ENCODE peak calls at places on chromosome X, in four cellular contexts. F, J, Q and L are unnamed samples.

GRCh38 chrX:78106651-78106986 is 2.6 kb downstream of the PGK1 start:
- DNase-seq in J (no peak), Q (no peak), F (peak), L (no peak)

GRCh38 chrX:97876697-97877407 is 993.1 kb downstream of the RPA4 start:
- DNase-seq in F (no peak), Q (no peak), J (no peak), L (no peak)

GRCh38 chrX:128464091-128464490 is 411.9 kb upstream of the ACTRT1 start:
- DNase-seq in F (no peak), Q (no peak), J (no peak), L (no peak)

GRCh38 chrX:101602077-101602476 is 15.7 kb downstream of the ARMCX6 start:
- DNase-seq in Q (no peak), F (no peak), J (no peak), L (no peak)

GRCh38 chrX:31832263-31832662 is 760.4 kb upstream of the FTHL17 start:
- DNase-seq in F (no peak), Q (no peak), J (no peak), L (no peak)

GRCh38 chrX:130144509-130144908 is 21.1 kb downstream of the AIFM1 start:
- DNase-seq in J (no peak), F (no peak), Q (no peak), L (no peak)

GRCh38 chrX:17859609-17860178 is 1.4 kb downstream of the RAI2 start:
- DNase-seq in J (no peak), Q (no peak), F (no peak), L (no peak)

GRCh38 chrX:39772057-39772832 is 325.5 kb downstream of the BCOR start:
- DNase-seq in J (peak), F (peak), Q (no peak), L (no peak)

GRCh38 chrX:1727531-1728027 is 112.7 kb downstream of the ASMT start:
- DNase-seq in F (no peak), J (no peak), Q (no peak), L (no peak)

GRCh38 chrX:84339507-84340364 is 151.7 kb upstream of the RPS6KA6 start:
- DNase-seq in F (peak), Q (no peak), J (peak), L (no peak)

GRCh38 chrX:17435476-17435875 is 60.5 kb downstream of the NHS start:
- DNase-seq in F (no peak), Q (no peak), J (no peak), L (no peak)

GRCh38 chrX:24080670-24081069 is 25.9 kb downstream of the EIF2S3 start:
- DNase-seq in F (no peak), J (no peak), Q (peak), L (no peak)

GRCh38 chrX:102858826-102859627 is 78.0 kb upstream of the RAB40AL start:
- DNase-seq in J (no peak), F (no peak), Q (no peak), L (no peak)

GRCh38 chrX:46327229-46328081 is 217.8 kb downstream of the ZNF674 start:
- DNase-seq in J (no peak), Q (no peak), F (no peak), L (no peak)
- TF ChIP-seq SPI1 in J (no peak), Q (no peak), F (no peak), L (no peak)

GRCh38 chrX:112704226-112704625 is 24.5 kb upstream of the LHFPL1 start:
- DNase-seq in F (no peak), Q (no peak), J (no peak), L (no peak)
- TF ChIP-seq SPI1 in F (no peak), Q (no peak), J (no peak), L (no peak)

GRCh38 chrX:150841466-150842197 is 56.8 kb downstream of the CD99L2 start:
- DNase-seq in Q (no peak), F (peak), J (no peak), L (no peak)
- TF ChIP-seq SPI1 in Q (no peak), F (peak), J (no peak), L (no peak)

GRCh38 chrX:140164383-140164782 is 199.1 kb upstream of the CXorf66 start:
- DNase-seq in J (no peak), Q (no peak), F (no peak), L (no peak)

GRCh38 chrX:140157611-140158010 is 192.3 kb upstream of the CXorf66 start:
- DNase-seq in F (no peak), J (no peak), Q (no peak), L (no peak)

GRCh38 chrX:140165849-140166248 is 200.5 kb upstream of the CXorf66 start:
- DNase-seq in F (no peak), Q (no peak), J (no peak), L (no peak)

DNA sequence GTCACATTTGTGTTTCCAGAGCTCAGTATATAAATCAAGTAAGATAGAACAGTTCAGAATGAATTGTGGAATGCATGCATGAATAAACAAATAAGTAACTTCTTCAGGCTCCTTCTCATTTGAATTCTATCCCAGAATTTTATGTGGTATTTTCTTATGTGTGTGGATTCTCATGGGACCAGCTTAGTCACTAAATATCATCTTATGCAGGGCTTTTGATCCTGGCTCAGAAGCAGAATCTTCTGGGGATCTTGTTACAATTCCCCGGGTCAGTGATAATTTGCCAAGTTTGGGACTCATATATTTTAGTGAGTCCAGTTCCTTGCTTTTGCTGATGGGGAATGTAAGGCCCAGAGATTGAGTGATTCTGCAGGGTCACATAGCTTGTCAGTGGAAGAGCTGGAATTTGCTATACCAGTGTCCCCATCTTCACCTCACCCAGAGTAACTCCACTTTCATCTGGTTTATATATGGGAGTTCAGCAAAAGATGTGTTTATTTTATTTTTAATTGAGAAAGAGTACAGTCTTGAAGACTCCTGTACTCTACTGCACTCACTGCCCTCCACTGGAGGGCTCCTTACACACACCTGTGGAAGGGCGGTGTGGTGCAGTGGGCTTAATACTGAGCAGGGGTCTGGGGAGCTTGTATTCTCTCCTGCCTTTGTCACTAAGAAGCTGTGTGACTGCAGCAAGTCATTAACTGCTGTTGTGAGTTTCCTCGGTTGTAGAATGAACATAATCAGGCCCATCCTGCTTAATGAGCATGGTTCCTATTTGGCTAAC is 198.2 kb upstream of the CXorf66 start:
- DNase-seq in F (no peak), Q (no peak), J (no peak), L (no peak)
- TF ChIP-seq SPI1 in F (no peak), Q (no peak), J (no peak), L (no peak)

GRCh38 chrX:63652086-63652775 is 132.8 kb downstream of the ARHGEF9 start:
- DNase-seq in J (no peak), Q (no peak), F (no peak), L (no peak)

GRCh38 chrX:63656871-63657580 is 128.0 kb downstream of the ARHGEF9 start:
- DNase-seq in Q (no peak), J (no peak), F (no peak), L (no peak)

GRCh38 chrX:63658920-63659319 is 126.1 kb downstream of the ARHGEF9 start:
- DNase-seq in Q (no peak), J (no peak), F (no peak), L (no peak)

GRCh38 chrX:63661676-63662075 is 123.3 kb downstream of the ARHGEF9 start:
- DNase-seq in Q (no peak), F (no peak), J (no peak), L (no peak)

DNA sequence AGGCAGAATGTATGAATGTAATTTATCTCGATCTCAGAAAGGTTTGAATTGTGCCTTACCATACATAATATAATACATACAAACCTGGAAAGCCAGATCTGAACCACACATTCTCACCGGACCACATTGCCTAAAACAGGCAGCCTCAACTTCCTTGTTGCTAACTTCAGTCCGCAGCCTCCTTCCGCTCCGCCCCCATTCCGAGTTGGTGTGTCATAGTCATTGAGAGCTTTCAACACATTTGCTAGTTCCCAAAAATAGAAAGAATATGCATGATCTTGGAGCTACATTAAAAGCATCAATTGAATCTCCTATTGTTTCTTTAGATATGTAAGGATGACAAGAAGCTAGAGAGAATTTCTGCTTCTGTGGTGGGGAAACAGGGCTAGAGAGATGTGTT is 127.2 kb downstream of the ARHGEF9 start:
- DNase-seq in J (no peak), Q (no peak), F (peak), L (no peak)
- TF ChIP-seq SPI1 in J (no peak), Q (no peak), F (no peak), L (no peak)

DNA sequence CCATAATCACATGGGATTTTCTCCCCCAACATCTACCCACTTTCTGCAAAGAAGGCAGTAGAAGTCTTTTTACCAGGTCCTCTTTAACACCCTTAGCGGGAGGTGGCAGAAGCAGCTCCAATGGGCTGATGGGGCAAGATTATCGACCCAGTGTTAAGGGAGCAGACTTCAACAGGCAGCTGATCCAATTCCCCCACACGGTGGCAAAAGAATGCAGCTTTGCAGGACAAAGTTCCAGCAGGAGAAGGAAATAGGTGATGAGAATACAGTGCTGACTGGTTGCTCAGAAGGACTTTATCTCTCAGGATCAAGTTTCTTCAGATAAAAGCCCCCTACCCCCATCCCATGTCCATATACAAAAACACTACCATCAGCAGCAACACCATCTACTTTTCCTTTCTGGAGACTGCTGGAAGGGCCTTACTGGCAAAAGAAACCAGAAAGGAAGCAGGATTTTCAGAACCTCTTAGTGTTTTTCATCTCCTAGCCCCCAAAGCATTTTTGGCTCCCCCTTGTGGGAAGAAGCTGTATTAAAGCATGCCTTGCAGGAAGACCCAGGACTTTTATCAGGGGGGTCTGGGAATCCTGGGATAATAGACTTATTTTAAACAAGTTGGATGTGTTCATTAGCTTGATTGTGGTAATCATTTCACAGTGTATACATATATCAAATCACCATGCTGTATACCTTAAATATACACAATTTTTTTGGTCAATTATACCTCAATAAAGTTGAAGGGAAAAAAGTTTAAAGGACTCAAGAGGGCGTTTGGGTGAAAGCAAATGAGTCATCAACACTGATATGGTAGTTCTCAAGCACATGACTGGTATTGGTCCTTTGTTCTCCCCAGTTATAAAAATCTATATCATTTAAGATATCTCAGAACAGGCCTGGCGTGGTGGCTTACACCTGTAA is 146.4 kb downstream of the GPC3 start:
- DNase-seq in F (peak), J (peak), Q (no peak), L (no peak)
- TF ChIP-seq SPI1 in F (no peak), J (no peak), Q (no peak), L (no peak)

GRCh38 chrX:49212209-49212608 is 12.2 kb upstream of the SYP start:
- DNase-seq in F (no peak), J (no peak), Q (no peak), L (no peak)

GRCh38 chrX:49210406-49210805 is 10.4 kb upstream of the SYP start:
- DNase-seq in J (no peak), Q (no peak), F (no peak), L (no peak)

GRCh38 chrX:49212861-49213260 is 12.9 kb upstream of the SYP start:
- DNase-seq in Q (no peak), J (no peak), F (no peak), L (no peak)

GRCh38 chrX:49211074-49211473 is 11.1 kb upstream of the SYP start:
- DNase-seq in F (no peak), Q (no peak), J (no peak), L (no peak)

GRCh38 chrX:49214996-49215526 is 15.1 kb upstream of the SYP start:
- DNase-seq in J (no peak), Q (no peak), F (no peak), L (no peak)
- TF ChIP-seq SPI1 in J (no peak), Q (no peak), F (no peak), L (no peak)